ENCODE peak calls at places on chromosomes 12 and 14, in five cellular contexts. One of them, this sample, is unnamed.

GRCh38 chr12:104682790-104683279 is 226.1 kb downstream of the CHST11 start:
- ATAC-seq in left ventricle myocardium superior: peak
- ATAC-seq in right cardiac atrium: peak
- ATAC-seq in right lobe of liver: peak
- ATAC-seq in T-helper 17 cell: peak
- ATAC-seq in this sample: no peak

GRCh38 chr12:110741795-110742717 is 635 bp downstream of the PPP1CC start:
- ATAC-seq in left ventricle myocardium superior: peak
- ATAC-seq in right cardiac atrium: peak
- ATAC-seq in right lobe of liver: peak
- ATAC-seq in T-helper 17 cell: no peak
- ATAC-seq in this sample: peak

GRCh38 chr12:62647586-62647985 is 181.0 kb downstream of the MON2 start:
- ATAC-seq in left ventricle myocardium superior: peak
- ATAC-seq in right cardiac atrium: peak
- ATAC-seq in right lobe of liver: peak
- ATAC-seq in T-helper 17 cell: no peak
- ATAC-seq in this sample: peak

GRCh38 chr12:125092108-125092871 is 27.1 kb downstream of the AACS start:
- ATAC-seq in left ventricle myocardium superior: peak
- ATAC-seq in right cardiac atrium: peak
- ATAC-seq in right lobe of liver: no peak
- ATAC-seq in T-helper 17 cell: no peak
- ATAC-seq in this sample: no peak

GRCh38 chr12:112995008-112995407 is 16.7 kb downstream of the OAS2 start:
- ATAC-seq in left ventricle myocardium superior: no peak
- ATAC-seq in right cardiac atrium: no peak
- ATAC-seq in right lobe of liver: peak
- ATAC-seq in T-helper 17 cell: no peak
- ATAC-seq in this sample: no peak

GRCh38 chr14:51157012-51157411 is 62.1 kb upstream of the TRIM9 start:
- ATAC-seq in left ventricle myocardium superior: no peak
- ATAC-seq in right cardiac atrium: no peak
- ATAC-seq in right lobe of liver: peak
- ATAC-seq in T-helper 17 cell: no peak
- ATAC-seq in this sample: no peak

GRCh38 chr12:123531091-123531490 is 2.4 kb downstream of the RILPL1 start:
- ATAC-seq in left ventricle myocardium superior: peak
- ATAC-seq in right cardiac atrium: peak
- ATAC-seq in right lobe of liver: no peak
- ATAC-seq in T-helper 17 cell: no peak
- ATAC-seq in this sample: no peak

GRCh38 chr12:45568808-45569207 is 160.7 kb upstream of the ARID2 start:
- ATAC-seq in left ventricle myocardium superior: no peak
- ATAC-seq in right cardiac atrium: no peak
- ATAC-seq in right lobe of liver: no peak
- ATAC-seq in T-helper 17 cell: no peak
- ATAC-seq in this sample: no peak

GRCh38 chr12:2035421-2036080 is 17.2 kb upstream of the CACNA1C start:
- ATAC-seq in left ventricle myocardium superior: no peak
- ATAC-seq in right cardiac atrium: peak
- ATAC-seq in right lobe of liver: no peak
- ATAC-seq in T-helper 17 cell: peak
- ATAC-seq in this sample: no peak

GRCh38 chr12:31752450-31752849 is 23.6 kb upstream of the AMN1 start:
- ATAC-seq in left ventricle myocardium superior: peak
- ATAC-seq in right cardiac atrium: no peak
- ATAC-seq in right lobe of liver: peak
- ATAC-seq in T-helper 17 cell: no peak
- ATAC-seq in this sample: no peak

GRCh38 chr12:124761876-124762275 is 101.8 kb downstream of the SCARB1 start:
- ATAC-seq in left ventricle myocardium superior: peak
- ATAC-seq in right cardiac atrium: peak
- ATAC-seq in right lobe of liver: no peak
- ATAC-seq in T-helper 17 cell: no peak
- ATAC-seq in this sample: peak

GRCh38 chr12:52232233-52232915 is 669 bp upstream of the KRT7 start:
- ATAC-seq in left ventricle myocardium superior: no peak
- ATAC-seq in right cardiac atrium: no peak
- ATAC-seq in right lobe of liver: no peak
- ATAC-seq in T-helper 17 cell: no peak
- ATAC-seq in this sample: no peak

GRCh38 chr12:94942663-94943062 is 60.8 kb downstream of the NDUFA12 start:
- ATAC-seq in left ventricle myocardium superior: no peak
- ATAC-seq in right cardiac atrium: no peak
- ATAC-seq in right lobe of liver: no peak
- ATAC-seq in T-helper 17 cell: no peak
- ATAC-seq in this sample: no peak

GRCh38 chr14:104435147-104436046 is 144.2 kb upstream of the C14orf180 start:
- ATAC-seq in left ventricle myocardium superior: no peak
- ATAC-seq in right cardiac atrium: no peak
- ATAC-seq in right lobe of liver: no peak
- ATAC-seq in T-helper 17 cell: no peak
- ATAC-seq in this sample: no peak

GRCh38 chr12:38956337-38956736 is 50.9 kb upstream of the CPNE8 start:
- ATAC-seq in left ventricle myocardium superior: no peak
- ATAC-seq in right cardiac atrium: no peak
- ATAC-seq in right lobe of liver: no peak
- ATAC-seq in T-helper 17 cell: no peak
- ATAC-seq in this sample: no peak

GRCh38 chr14:83419420-83419819 is 1885.8 kb upstream of the SEL1L start:
- ATAC-seq in left ventricle myocardium superior: no peak
- ATAC-seq in right cardiac atrium: no peak
- ATAC-seq in right lobe of liver: no peak
- ATAC-seq in T-helper 17 cell: no peak
- ATAC-seq in this sample: no peak

GRCh38 chr12:107079172-107080011 is 14.0 kb downstream of the CRY1 start:
- ATAC-seq in left ventricle myocardium superior: no peak
- ATAC-seq in right cardiac atrium: no peak
- ATAC-seq in right lobe of liver: peak
- ATAC-seq in T-helper 17 cell: peak
- ATAC-seq in this sample: no peak

GRCh38 chr12:2154050-2154449 is 101.3 kb downstream of the CACNA1C start:
- ATAC-seq in left ventricle myocardium superior: peak
- ATAC-seq in right cardiac atrium: peak
- ATAC-seq in right lobe of liver: no peak
- ATAC-seq in T-helper 17 cell: no peak
- ATAC-seq in this sample: peak

GRCh38 chr14:98122527-98122926 is 1149.5 kb downstream of the BCL11B start:
- ATAC-seq in left ventricle myocardium superior: no peak
- ATAC-seq in right cardiac atrium: no peak
- ATAC-seq in right lobe of liver: no peak
- ATAC-seq in T-helper 17 cell: no peak
- ATAC-seq in this sample: no peak

GRCh38 chr12:65923228-65923627 is 98.9 kb downstream of the HMGA2 start:
- ATAC-seq in left ventricle myocardium superior: no peak
- ATAC-seq in right cardiac atrium: no peak
- ATAC-seq in right lobe of liver: no peak
- ATAC-seq in T-helper 17 cell: no peak
- ATAC-seq in this sample: no peak

GRCh38 chr12:121949643-121950397 is 31.4 kb downstream of the CFAP251 start:
- ATAC-seq in left ventricle myocardium superior: no peak
- ATAC-seq in right cardiac atrium: no peak
- ATAC-seq in right lobe of liver: no peak
- ATAC-seq in T-helper 17 cell: no peak
- ATAC-seq in this sample: no peak

GRCh38 chr12:117051380-117051779 is 47.8 kb downstream of the TESC start:
- ATAC-seq in left ventricle myocardium superior: peak
- ATAC-seq in right cardiac atrium: peak
- ATAC-seq in right lobe of liver: no peak
- ATAC-seq in T-helper 17 cell: no peak
- ATAC-seq in this sample: no peak

GRCh38 chr12:48007206-48007605 is 2.9 kb upstream of the COL2A1 start:
- ATAC-seq in left ventricle myocardium superior: no peak
- ATAC-seq in right cardiac atrium: no peak
- ATAC-seq in right lobe of liver: no peak
- ATAC-seq in T-helper 17 cell: no peak
- ATAC-seq in this sample: no peak

GRCh38 chr14:55814873-55815272 is 234.9 kb downstream of the KTN1 start:
- ATAC-seq in left ventricle myocardium superior: no peak
- ATAC-seq in right cardiac atrium: no peak
- ATAC-seq in right lobe of liver: peak
- ATAC-seq in T-helper 17 cell: no peak
- ATAC-seq in this sample: no peak

GRCh38 chr14:23049011-23049410 is 7.0 kb downstream of the PSMB11 start:
- ATAC-seq in left ventricle myocardium superior: no peak
- ATAC-seq in right cardiac atrium: no peak
- ATAC-seq in right lobe of liver: no peak
- ATAC-seq in T-helper 17 cell: no peak
- ATAC-seq in this sample: no peak

GRCh38 chr14:64745511-64746041 is 41.4 kb downstream of the PLEKHG3 start:
- ATAC-seq in left ventricle myocardium superior: peak
- ATAC-seq in right cardiac atrium: peak
- ATAC-seq in right lobe of liver: peak
- ATAC-seq in T-helper 17 cell: peak
- ATAC-seq in this sample: peak

GRCh38 chr12:15823360-15824128 is 34.4 kb upstream of the EPS8 start:
- ATAC-seq in left ventricle myocardium superior: no peak
- ATAC-seq in right cardiac atrium: no peak
- ATAC-seq in right lobe of liver: peak
- ATAC-seq in T-helper 17 cell: no peak
- ATAC-seq in this sample: no peak

GRCh38 chr14:68794856-68795601 is 2.2 kb upstream of the ZFP36L1 start:
- ATAC-seq in left ventricle myocardium superior: peak
- ATAC-seq in right cardiac atrium: peak
- ATAC-seq in right lobe of liver: peak
- ATAC-seq in T-helper 17 cell: no peak
- ATAC-seq in this sample: peak

GRCh38 chr12:3242199-3242863 is 165.2 kb downstream of the TSPAN9 start:
- ATAC-seq in left ventricle myocardium superior: peak
- ATAC-seq in right cardiac atrium: peak
- ATAC-seq in right lobe of liver: peak
- ATAC-seq in T-helper 17 cell: no peak
- ATAC-seq in this sample: no peak

GRCh38 chr12:3832738-3833137 is 40.5 kb downstream of the PARP11 start:
- ATAC-seq in left ventricle myocardium superior: no peak
- ATAC-seq in right cardiac atrium: no peak
- ATAC-seq in right lobe of liver: no peak
- ATAC-seq in T-helper 17 cell: no peak
- ATAC-seq in this sample: no peak

GRCh38 chr14:67574156-67574555 is 25.9 kb downstream of the PIGH start:
- ATAC-seq in left ventricle myocardium superior: no peak
- ATAC-seq in right cardiac atrium: no peak
- ATAC-seq in right lobe of liver: no peak
- ATAC-seq in T-helper 17 cell: no peak
- ATAC-seq in this sample: no peak

GRCh38 chr12:47766496-47767196 is 6.4 kb upstream of the SLC48A1 start:
- ATAC-seq in left ventricle myocardium superior: no peak
- ATAC-seq in right cardiac atrium: peak
- ATAC-seq in right lobe of liver: no peak
- ATAC-seq in T-helper 17 cell: peak
- ATAC-seq in this sample: no peak

GRCh38 chr14:56299306-56299984 is 181.2 kb downstream of the PELI2 start:
- ATAC-seq in left ventricle myocardium superior: no peak
- ATAC-seq in right cardiac atrium: no peak
- ATAC-seq in right lobe of liver: no peak
- ATAC-seq in T-helper 17 cell: no peak
- ATAC-seq in this sample: no peak

GRCh38 chr14:50657753-50658152 is 10.4 kb downstream of the SAV1 start:
- ATAC-seq in left ventricle myocardium superior: peak
- ATAC-seq in right cardiac atrium: peak
- ATAC-seq in right lobe of liver: peak
- ATAC-seq in T-helper 17 cell: no peak
- ATAC-seq in this sample: no peak

GRCh38 chr12:68200854-68201253 is 24.8 kb downstream of the IL26 start:
- ATAC-seq in left ventricle myocardium superior: no peak
- ATAC-seq in right cardiac atrium: no peak
- ATAC-seq in right lobe of liver: no peak
- ATAC-seq in T-helper 17 cell: no peak
- ATAC-seq in this sample: no peak

GRCh38 chr12:1639538-1639937 is 10.5 kb downstream of the WNT5B start:
- ATAC-seq in left ventricle myocardium superior: no peak
- ATAC-seq in right cardiac atrium: peak
- ATAC-seq in right lobe of liver: peak
- ATAC-seq in T-helper 17 cell: no peak
- ATAC-seq in this sample: no peak

GRCh38 chr12:123094349-123095073 is 56.4 kb downstream of the PITPNM2 start:
- ATAC-seq in left ventricle myocardium superior: peak
- ATAC-seq in right cardiac atrium: peak
- ATAC-seq in right lobe of liver: peak
- ATAC-seq in T-helper 17 cell: no peak
- ATAC-seq in this sample: peak

GRCh38 chr14:93231129-93231979 is 24.3 kb downstream of the UBR7 start:
- ATAC-seq in left ventricle myocardium superior: peak
- ATAC-seq in right cardiac atrium: peak
- ATAC-seq in right lobe of liver: peak
- ATAC-seq in T-helper 17 cell: peak
- ATAC-seq in this sample: peak